ENCODE peak calls at places on chromosomes 7 and 10, in six cellular contexts. One of them, this sample, is unnamed.

GRCh38 chr10:108556176-108556575 is 1367.1 kb downstream of the XPNPEP1 start:
- DNase-seq in CD8-positive, alpha-beta T cell: no peak
- DNase-seq in fibroblast of pulmonary artery: peak; percentile 47
- DNase-seq in adrenal gland: no peak
- DNase-seq in heart left ventricle: no peak
- DNase-seq in astrocyte of the cerebellum: no peak
- DNase-seq in this sample: no peak

GRCh38 chr10:122786269-122786668 is 59.4 kb downstream of the CUZD1 start:
- DNase-seq in CD8-positive, alpha-beta T cell: no peak
- DNase-seq in fibroblast of pulmonary artery: peak; percentile 24
- DNase-seq in adrenal gland: no peak
- DNase-seq in heart left ventricle: no peak
- DNase-seq in astrocyte of the cerebellum: peak; percentile 6
- DNase-seq in this sample: no peak

GRCh38 chr7:1557771-1558170 is 1.8 kb upstream of the TMEM184A start:
- DNase-seq in CD8-positive, alpha-beta T cell: no peak
- DNase-seq in fibroblast of pulmonary artery: no peak
- DNase-seq in adrenal gland: no peak
- DNase-seq in heart left ventricle: no peak
- DNase-seq in astrocyte of the cerebellum: no peak
- DNase-seq in this sample: no peak

GRCh38 chr7:150479023-150479716 is 28.7 kb downstream of the GIMAP8 start:
- DNase-seq in CD8-positive, alpha-beta T cell: no peak
- DNase-seq in fibroblast of pulmonary artery: no peak
- DNase-seq in adrenal gland: no peak
- DNase-seq in heart left ventricle: no peak
- DNase-seq in astrocyte of the cerebellum: no peak
- DNase-seq in this sample: no peak

GRCh38 chr7:120742370-120742769 is 115.6 kb downstream of the TSPAN12 start:
- DNase-seq in CD8-positive, alpha-beta T cell: no peak
- DNase-seq in fibroblast of pulmonary artery: no peak
- DNase-seq in adrenal gland: no peak
- DNase-seq in heart left ventricle: no peak
- DNase-seq in astrocyte of the cerebellum: no peak
- DNase-seq in this sample: no peak

GRCh38 chr7:106611911-106612310 is 49.0 kb downstream of the CCDC71L start:
- DNase-seq in CD8-positive, alpha-beta T cell: no peak
- DNase-seq in fibroblast of pulmonary artery: no peak
- DNase-seq in adrenal gland: no peak
- DNase-seq in heart left ventricle: no peak
- DNase-seq in astrocyte of the cerebellum: no peak
- DNase-seq in this sample: no peak

GRCh38 chr7:133948588-133948987 is 178.6 kb upstream of the LRGUK start:
- DNase-seq in CD8-positive, alpha-beta T cell: no peak
- DNase-seq in fibroblast of pulmonary artery: no peak
- DNase-seq in adrenal gland: no peak
- DNase-seq in heart left ventricle: no peak
- DNase-seq in astrocyte of the cerebellum: no peak
- DNase-seq in this sample: no peak

GRCh38 chr7:157854066-157854891 is 517.5 kb downstream of the DNAJB6 start:
- DNase-seq in CD8-positive, alpha-beta T cell: no peak
- DNase-seq in fibroblast of pulmonary artery: no peak
- DNase-seq in adrenal gland: peak; percentile 77
- DNase-seq in heart left ventricle: peak; percentile 66
- DNase-seq in astrocyte of the cerebellum: no peak
- DNase-seq in this sample: no peak

GRCh38 chr7:121515651-121516401 is 119.7 kb upstream of the FAM3C start:
- DNase-seq in CD8-positive, alpha-beta T cell: no peak
- DNase-seq in fibroblast of pulmonary artery: no peak
- DNase-seq in adrenal gland: no peak
- DNase-seq in heart left ventricle: no peak
- DNase-seq in astrocyte of the cerebellum: no peak
- DNase-seq in this sample: no peak

GRCh38 chr7:77576856-77577255 is 39.8 kb downstream of the PTPN12 start:
- DNase-seq in CD8-positive, alpha-beta T cell: no peak
- DNase-seq in fibroblast of pulmonary artery: no peak
- DNase-seq in adrenal gland: no peak
- DNase-seq in heart left ventricle: no peak
- DNase-seq in astrocyte of the cerebellum: no peak
- DNase-seq in this sample: no peak

GRCh38 chr7:82284936-82285519 is 158.5 kb downstream of the CACNA2D1 start:
- DNase-seq in CD8-positive, alpha-beta T cell: no peak
- DNase-seq in fibroblast of pulmonary artery: no peak
- DNase-seq in adrenal gland: no peak
- DNase-seq in heart left ventricle: no peak
- DNase-seq in astrocyte of the cerebellum: peak; percentile 19
- DNase-seq in this sample: no peak

GRCh38 chr10:127033569-127034175 is 128.4 kb downstream of the DOCK1 start:
- DNase-seq in CD8-positive, alpha-beta T cell: no peak
- DNase-seq in fibroblast of pulmonary artery: no peak
- DNase-seq in adrenal gland: no peak
- DNase-seq in heart left ventricle: no peak
- DNase-seq in astrocyte of the cerebellum: no peak
- DNase-seq in this sample: no peak

GRCh38 chr7:69782917-69783684 is 184.8 kb downstream of the AUTS2 start:
- DNase-seq in CD8-positive, alpha-beta T cell: no peak
- DNase-seq in fibroblast of pulmonary artery: peak; percentile 63
- DNase-seq in adrenal gland: peak; percentile 31
- DNase-seq in heart left ventricle: peak; percentile 74
- DNase-seq in astrocyte of the cerebellum: peak; percentile 93
- DNase-seq in this sample: no peak

GRCh38 chr7:134126126-134126525 is 1.0 kb upstream of the LRGUK start:
- DNase-seq in CD8-positive, alpha-beta T cell: no peak
- DNase-seq in fibroblast of pulmonary artery: no peak
- DNase-seq in adrenal gland: no peak
- DNase-seq in heart left ventricle: no peak
- DNase-seq in astrocyte of the cerebellum: no peak
- DNase-seq in this sample: no peak

GRCh38 chr10:86599041-86599440 is 55.3 kb upstream of the OPN4 start:
- DNase-seq in CD8-positive, alpha-beta T cell: no peak
- DNase-seq in fibroblast of pulmonary artery: no peak
- DNase-seq in adrenal gland: no peak
- DNase-seq in heart left ventricle: no peak
- DNase-seq in astrocyte of the cerebellum: no peak
- DNase-seq in this sample: no peak

GRCh38 chr7:119665791-119666190 is 607.2 kb upstream of the KCND2 start:
- DNase-seq in CD8-positive, alpha-beta T cell: no peak
- DNase-seq in fibroblast of pulmonary artery: peak; percentile 8
- DNase-seq in adrenal gland: no peak
- DNase-seq in heart left ventricle: no peak
- DNase-seq in astrocyte of the cerebellum: peak; percentile 13
- DNase-seq in this sample: no peak

GRCh38 chr7:143979359-143979758 is 20.8 kb upstream of the OR6B1 start:
- DNase-seq in CD8-positive, alpha-beta T cell: no peak
- DNase-seq in fibroblast of pulmonary artery: peak; percentile 84
- DNase-seq in adrenal gland: no peak
- DNase-seq in heart left ventricle: no peak
- DNase-seq in astrocyte of the cerebellum: peak; percentile 27
- DNase-seq in this sample: no peak

GRCh38 chr7:47375121-47375551 is 206.8 kb downstream of the TNS3 start:
- DNase-seq in CD8-positive, alpha-beta T cell: no peak
- DNase-seq in fibroblast of pulmonary artery: peak; percentile 23
- DNase-seq in adrenal gland: no peak
- DNase-seq in heart left ventricle: no peak
- DNase-seq in astrocyte of the cerebellum: peak; percentile 72
- DNase-seq in this sample: no peak

GRCh38 chr7:139914861-139915300 is 85.8 kb downstream of the TBXAS1 start:
- DNase-seq in CD8-positive, alpha-beta T cell: no peak
- DNase-seq in fibroblast of pulmonary artery: no peak
- DNase-seq in adrenal gland: no peak
- DNase-seq in heart left ventricle: no peak
- DNase-seq in astrocyte of the cerebellum: no peak
- DNase-seq in this sample: no peak

GRCh38 chr7:55344840-55345239 is 20.3 kb upstream of the LANCL2 start:
- DNase-seq in CD8-positive, alpha-beta T cell: no peak
- DNase-seq in fibroblast of pulmonary artery: no peak
- DNase-seq in adrenal gland: no peak
- DNase-seq in heart left ventricle: no peak
- DNase-seq in astrocyte of the cerebellum: no peak
- DNase-seq in this sample: no peak
- H3K4me3 ChIP-seq in CD8-positive, alpha-beta T cell: no peak overlapping the region
- H3K4me3 ChIP-seq in fibroblast of pulmonary artery: no peak overlapping the region
- H3K4me3 ChIP-seq in adrenal gland: no peak overlapping the region
- H3K4me3 ChIP-seq in heart left ventricle: no peak overlapping the region
- H3K4me3 ChIP-seq in astrocyte of the cerebellum: no peak overlapping the region
- H3K4me3 ChIP-seq in this sample: no peak overlapping the region

GRCh38 chr7:148286150-148286549 is 304.4 kb upstream of the C7orf33 start:
- DNase-seq in CD8-positive, alpha-beta T cell: no peak
- DNase-seq in fibroblast of pulmonary artery: no peak
- DNase-seq in adrenal gland: no peak
- DNase-seq in heart left ventricle: no peak
- DNase-seq in astrocyte of the cerebellum: no peak
- DNase-seq in this sample: no peak
- TF ChIP-seq CTCF in CD8-positive, alpha-beta T cell: no peak
- TF ChIP-seq CTCF in fibroblast of pulmonary artery: peak; percentile 28
- TF ChIP-seq CTCF in adrenal gland: peak; percentile 38
- TF ChIP-seq CTCF in heart left ventricle: peak; percentile 40
- TF ChIP-seq CTCF in astrocyte of the cerebellum: no peak
- TF ChIP-seq CTCF in this sample: peak; percentile 70

GRCh38 chr10:121580276-121581116 is 17.7 kb downstream of the FGFR2 start:
- DNase-seq in CD8-positive, alpha-beta T cell: no peak
- DNase-seq in fibroblast of pulmonary artery: no peak
- DNase-seq in adrenal gland: no peak
- DNase-seq in heart left ventricle: no peak
- DNase-seq in astrocyte of the cerebellum: no peak
- DNase-seq in this sample: peak; percentile 16
- H3K4me3 ChIP-seq in CD8-positive, alpha-beta T cell: no peak overlapping the region
- H3K4me3 ChIP-seq in fibroblast of pulmonary artery: no peak overlapping the region
- H3K4me3 ChIP-seq in adrenal gland: no peak overlapping the region
- H3K4me3 ChIP-seq in heart left ventricle: no peak overlapping the region
- H3K4me3 ChIP-seq in astrocyte of the cerebellum: no peak overlapping the region
- H3K4me3 ChIP-seq in this sample: no peak overlapping the region

GRCh38 chr10:88115968-88116367 is 252.5 kb downstream of the PTEN start:
- DNase-seq in CD8-positive, alpha-beta T cell: no peak
- DNase-seq in fibroblast of pulmonary artery: no peak
- DNase-seq in adrenal gland: no peak
- DNase-seq in heart left ventricle: no peak
- DNase-seq in astrocyte of the cerebellum: no peak
- DNase-seq in this sample: no peak

GRCh38 chr10:88113232-88113631 is 249.8 kb downstream of the PTEN start:
- DNase-seq in CD8-positive, alpha-beta T cell: no peak
- DNase-seq in fibroblast of pulmonary artery: peak; percentile 36
- DNase-seq in adrenal gland: no peak
- DNase-seq in heart left ventricle: no peak
- DNase-seq in astrocyte of the cerebellum: no peak
- DNase-seq in this sample: no peak

GRCh38 chr10:88115406-88115805 is 252.0 kb downstream of the PTEN start:
- DNase-seq in CD8-positive, alpha-beta T cell: no peak
- DNase-seq in fibroblast of pulmonary artery: no peak
- DNase-seq in adrenal gland: no peak
- DNase-seq in heart left ventricle: no peak
- DNase-seq in astrocyte of the cerebellum: no peak
- DNase-seq in this sample: no peak

GRCh38 chr10:88113657-88114272 is 250.3 kb downstream of the PTEN start:
- DNase-seq in CD8-positive, alpha-beta T cell: no peak
- DNase-seq in fibroblast of pulmonary artery: no peak
- DNase-seq in adrenal gland: no peak
- DNase-seq in heart left ventricle: no peak
- DNase-seq in astrocyte of the cerebellum: no peak
- DNase-seq in this sample: no peak

DNA sequence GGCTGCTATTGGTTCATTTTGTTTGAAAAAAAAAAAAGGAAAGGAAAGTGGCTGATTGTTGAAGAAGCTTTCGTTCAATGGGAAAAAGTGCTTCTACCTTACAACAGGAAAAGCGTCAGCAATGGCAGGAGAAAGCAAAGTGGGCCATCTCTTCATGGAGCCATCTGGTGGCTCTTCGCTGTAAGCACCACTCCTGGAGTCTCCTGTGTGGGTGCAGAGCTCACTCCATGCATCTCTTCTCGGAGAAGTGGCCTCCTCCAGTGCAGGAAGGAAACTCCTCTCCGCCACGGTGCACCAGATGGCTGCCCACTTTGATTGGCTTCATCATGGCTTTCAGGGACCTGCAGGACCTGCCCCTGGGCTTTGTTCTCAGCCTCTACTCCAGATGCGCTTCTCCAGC is 250.9 kb downstream of the PTEN start:
- DNase-seq in CD8-positive, alpha-beta T cell: no peak
- DNase-seq in fibroblast of pulmonary artery: peak; percentile 49
- DNase-seq in adrenal gland: peak; percentile 40
- DNase-seq in heart left ventricle: peak; percentile 34
- DNase-seq in astrocyte of the cerebellum: no peak
- DNase-seq in this sample: no peak
- TF ChIP-seq CTCF in CD8-positive, alpha-beta T cell: no peak
- TF ChIP-seq CTCF in fibroblast of pulmonary artery: peak; percentile 49
- TF ChIP-seq CTCF in adrenal gland: peak; percentile 57
- TF ChIP-seq CTCF in heart left ventricle: peak; percentile 67
- TF ChIP-seq CTCF in astrocyte of the cerebellum: peak; percentile 54
- TF ChIP-seq CTCF in this sample: peak; percentile 70